ENCODE peak calls at places on chromosomes 16 and 17, in six cellular contexts. One of them, this sample, is unnamed.
A peak's percentile ranks its signal among the peaks of the same experiment; 100 is the strongest.

GRCh38 chr17:77248216-77249054 is 107.7 kb downstream of the SEC14L1 start:
- DNase-seq in H9: no peak
- DNase-seq in endothelial cell of umbilical vein: no peak
- DNase-seq in K562: no peak
- DNase-seq in HepG2: no peak
- DNase-seq in hepatocyte: no peak
- DNase-seq in this sample: no peak

GRCh38 chr16:17232487-17232886 is 238.3 kb downstream of the XYLT1 start:
- DNase-seq in hepatocyte: no peak
- DNase-seq in K562: no peak
- DNase-seq in H9: no peak
- DNase-seq in HepG2: no peak
- DNase-seq in endothelial cell of umbilical vein: no peak
- DNase-seq in this sample: no peak

GRCh38 chr16:50430076-50430475 is 61.3 kb upstream of the BRD7 start:
- DNase-seq in hepatocyte: no peak
- DNase-seq in H9: no peak
- DNase-seq in K562: no peak
- DNase-seq in endothelial cell of umbilical vein: no peak
- DNase-seq in HepG2: no peak
- DNase-seq in this sample: no peak

GRCh38 chr16:20743591-20743990 is 2.0 kb upstream of the THUMPD1 start:
- DNase-seq in endothelial cell of umbilical vein: no peak
- DNase-seq in K562: no peak
- DNase-seq in HepG2: no peak
- DNase-seq in H9: no peak
- DNase-seq in hepatocyte: no peak
- DNase-seq in this sample: no peak

GRCh38 chr16:83574388-83574787 is 233.4 kb upstream of the HSBP1 start:
- DNase-seq in HepG2: no peak
- DNase-seq in hepatocyte: no peak
- DNase-seq in endothelial cell of umbilical vein: no peak
- DNase-seq in H9: peak; percentile 79
- DNase-seq in K562: no peak
- DNase-seq in this sample: peak; percentile 40

GRCh38 chr17:76866203-76866602 is 2.0 kb upstream of the MGAT5B start:
- DNase-seq in H9: no peak
- DNase-seq in endothelial cell of umbilical vein: no peak
- DNase-seq in hepatocyte: no peak
- DNase-seq in HepG2: no peak
- DNase-seq in K562: no peak
- DNase-seq in this sample: no peak

GRCh38 chr16:83136924-83137323 is 510.2 kb downstream of the CDH13 start:
- DNase-seq in K562: no peak
- DNase-seq in hepatocyte: no peak
- DNase-seq in H9: no peak
- DNase-seq in HepG2: no peak
- DNase-seq in endothelial cell of umbilical vein: no peak
- DNase-seq in this sample: no peak

GRCh38 chr17:9050801-9051401 is 29.6 kb downstream of the NTN1 start:
- DNase-seq in hepatocyte: peak; percentile 64
- DNase-seq in H9: peak; percentile 88
- DNase-seq in HepG2: no peak
- DNase-seq in endothelial cell of umbilical vein: no peak
- DNase-seq in K562: no peak
- DNase-seq in this sample: no peak

GRCh38 chr16:11697319-11697718 is 29.1 kb downstream of the SNN start:
- DNase-seq in K562: no peak
- DNase-seq in hepatocyte: no peak
- DNase-seq in endothelial cell of umbilical vein: no peak
- DNase-seq in HepG2: no peak
- DNase-seq in H9: no peak
- DNase-seq in this sample: no peak

GRCh38 chr16:77276686-77277085 is 77.5 kb downstream of the SYCE1L start:
- DNase-seq in K562: no peak
- DNase-seq in hepatocyte: no peak
- DNase-seq in HepG2: no peak
- DNase-seq in H9: no peak
- DNase-seq in endothelial cell of umbilical vein: peak; percentile 37
- DNase-seq in this sample: no peak

GRCh38 chr17:72467841-72468653 is 347.2 kb downstream of the SOX9 start:
- DNase-seq in endothelial cell of umbilical vein: no peak
- DNase-seq in HepG2: no peak
- DNase-seq in hepatocyte: peak; percentile 77
- DNase-seq in H9: peak; percentile 56
- DNase-seq in K562: no peak
- DNase-seq in this sample: peak; percentile 56

GRCh38 chr17:73560661-73561060 is 83.6 kb downstream of the SDK2 start:
- DNase-seq in endothelial cell of umbilical vein: no peak
- DNase-seq in K562: no peak
- DNase-seq in hepatocyte: no peak
- DNase-seq in HepG2: peak; percentile 16
- DNase-seq in H9: peak; percentile 86
- DNase-seq in this sample: no peak

GRCh38 chr17:43552229-43552837 is 6.2 kb upstream of the ETV4 start:
- DNase-seq in endothelial cell of umbilical vein: no peak
- DNase-seq in H9: no peak
- DNase-seq in hepatocyte: no peak
- DNase-seq in K562: no peak
- DNase-seq in HepG2: peak; percentile 89
- DNase-seq in this sample: no peak

GRCh38 chr16:24962747-24963146 is 52.4 kb downstream of the ARHGAP17 start:
- DNase-seq in H9: no peak
- DNase-seq in endothelial cell of umbilical vein: no peak
- DNase-seq in hepatocyte: no peak
- DNase-seq in K562: no peak
- DNase-seq in HepG2: no peak
- DNase-seq in this sample: no peak
- H3K79me2 ChIP-seq in H9: no peaks in the 10 kb centered on the region
- H3K79me2 ChIP-seq in endothelial cell of umbilical vein: peaks cover 1% of the 10 kb centered on the region
- H3K79me2 ChIP-seq in hepatocyte: no peaks in the 10 kb centered on the region
- H3K79me2 ChIP-seq in K562: no peaks in the 10 kb centered on the region
- H3K79me2 ChIP-seq in HepG2: no peaks in the 10 kb centered on the region
- H3K79me2 ChIP-seq in this sample: no peaks in the 10 kb centered on the region

GRCh38 chr16:86387461-86388440 is 122.6 kb upstream of the FOXF1 start:
- DNase-seq in hepatocyte: no peak
- DNase-seq in K562: peak; percentile 26
- DNase-seq in endothelial cell of umbilical vein: peak; percentile 89
- DNase-seq in H9: no peak
- DNase-seq in HepG2: no peak
- DNase-seq in this sample: peak; percentile 98
- H2AFZ ChIP-seq in hepatocyte: no peak overlapping the region
- H2AFZ ChIP-seq in K562: no peak overlapping the region
- H2AFZ ChIP-seq in endothelial cell of umbilical vein: peak overlapping the region; percentile 5
- H2AFZ ChIP-seq in H9: no peak overlapping the region
- H2AFZ ChIP-seq in HepG2: no peak overlapping the region
- H2AFZ ChIP-seq in this sample: no peak overlapping the region

GRCh38 chr17:21252289-21252874 is 828 bp downstream of the NATD1 start:
- DNase-seq in H9: no peak
- DNase-seq in K562: no peak
- DNase-seq in hepatocyte: no peak
- DNase-seq in HepG2: no peak
- DNase-seq in endothelial cell of umbilical vein: no peak
- DNase-seq in this sample: no peak

GRCh38 chr17:21251611-21252010 is 1.6 kb downstream of the NATD1 start:
- DNase-seq in hepatocyte: no peak
- DNase-seq in HepG2: no peak
- DNase-seq in endothelial cell of umbilical vein: no peak
- DNase-seq in K562: no peak
- DNase-seq in H9: no peak
- DNase-seq in this sample: no peak

GRCh38 chr17:21250719-21251305 is 2.4 kb downstream of the NATD1 start:
- DNase-seq in K562: no peak
- DNase-seq in H9: no peak
- DNase-seq in HepG2: no peak
- DNase-seq in hepatocyte: no peak
- DNase-seq in endothelial cell of umbilical vein: no peak
- DNase-seq in this sample: no peak

GRCh38 chr17:21252875-21253645 is at the start of gene NATD1:
- DNase-seq in K562: peak; percentile 79
- DNase-seq in hepatocyte: peak; percentile 92
- DNase-seq in endothelial cell of umbilical vein: peak; percentile 80
- DNase-seq in HepG2: peak; percentile 68
- DNase-seq in H9: peak; percentile 93
- DNase-seq in this sample: peak; percentile 80

DNA sequence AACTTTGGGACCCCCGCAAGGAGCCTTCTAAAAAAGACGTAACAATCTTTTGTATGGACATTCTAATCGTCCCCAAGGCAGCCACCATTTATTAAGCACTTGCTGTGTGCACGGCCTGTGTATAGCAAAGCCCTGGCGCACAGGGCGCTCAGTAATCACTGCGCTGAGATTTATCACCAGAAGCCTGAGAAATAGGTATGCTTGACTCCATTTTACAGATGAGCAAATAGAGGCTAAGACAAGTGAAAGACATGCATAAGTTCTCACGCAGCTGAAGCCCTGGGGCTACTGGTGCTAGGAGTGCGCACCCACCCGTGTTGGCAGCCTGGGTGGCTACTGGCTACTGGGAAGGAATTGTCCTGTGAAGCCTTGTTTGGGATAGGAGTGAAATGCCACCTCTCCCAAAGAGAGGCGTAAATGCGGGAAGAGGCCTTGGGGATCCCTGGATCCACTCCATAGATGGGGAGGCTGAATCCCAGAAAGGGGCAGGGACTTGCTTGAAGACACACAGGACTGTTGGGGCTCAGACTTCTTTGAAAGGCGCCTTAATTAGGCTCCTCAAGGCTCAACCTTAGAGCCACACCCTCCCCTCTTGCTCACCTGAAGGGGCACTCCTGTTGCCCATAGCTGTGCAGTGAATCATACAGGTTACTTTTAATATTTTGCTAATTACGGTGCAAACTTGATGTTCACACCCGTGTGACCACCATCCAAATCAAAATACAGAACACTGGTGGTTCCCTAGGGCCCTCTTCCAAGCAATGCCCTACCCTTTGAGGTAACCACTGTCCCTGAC is 634 bp upstream of the NATD1 start:
- DNase-seq in K562: no peak
- DNase-seq in H9: no peak
- DNase-seq in HepG2: no peak
- DNase-seq in hepatocyte: no peak
- DNase-seq in endothelial cell of umbilical vein: no peak
- DNase-seq in this sample: no peak
- TF ChIP-seq CTCF in K562: no peak
- TF ChIP-seq CTCF in H9: no peak
- TF ChIP-seq CTCF in HepG2: no peak
- TF ChIP-seq CTCF in hepatocyte: no peak
- TF ChIP-seq CTCF in endothelial cell of umbilical vein: no peak
- TF ChIP-seq CTCF in this sample: no peak

GRCh38 chr16:4290236-4290830 is 17.5 kb upstream of the TFAP4 start:
- DNase-seq in hepatocyte: peak; percentile 61
- DNase-seq in K562: no peak
- DNase-seq in HepG2: peak; percentile 88
- DNase-seq in H9: no peak
- DNase-seq in endothelial cell of umbilical vein: no peak
- DNase-seq in this sample: peak; percentile 70
- H3K79me2 ChIP-seq in hepatocyte: no peaks in the 10 kb centered on the region
- H3K79me2 ChIP-seq in K562: no peaks in the 10 kb centered on the region
- H3K79me2 ChIP-seq in HepG2: no peaks in the 10 kb centered on the region
- H3K79me2 ChIP-seq in H9: no peaks in the 10 kb centered on the region
- H3K79me2 ChIP-seq in endothelial cell of umbilical vein: no peaks in the 10 kb centered on the region
- H3K79me2 ChIP-seq in this sample: no peaks in the 10 kb centered on the region

GRCh38 chr16:86651823-86652222 is 73.5 kb downstream of the FOXL1 start:
- DNase-seq in K562: no peak
- DNase-seq in H9: no peak
- DNase-seq in endothelial cell of umbilical vein: no peak
- DNase-seq in HepG2: no peak
- DNase-seq in hepatocyte: no peak
- DNase-seq in this sample: no peak
- H2AFZ ChIP-seq in K562: no peak overlapping the region
- H2AFZ ChIP-seq in H9: no peak overlapping the region
- H2AFZ ChIP-seq in endothelial cell of umbilical vein: no peak overlapping the region
- H2AFZ ChIP-seq in HepG2: no peak overlapping the region
- H2AFZ ChIP-seq in hepatocyte: no peak overlapping the region
- H2AFZ ChIP-seq in this sample: no peak overlapping the region

DNA sequence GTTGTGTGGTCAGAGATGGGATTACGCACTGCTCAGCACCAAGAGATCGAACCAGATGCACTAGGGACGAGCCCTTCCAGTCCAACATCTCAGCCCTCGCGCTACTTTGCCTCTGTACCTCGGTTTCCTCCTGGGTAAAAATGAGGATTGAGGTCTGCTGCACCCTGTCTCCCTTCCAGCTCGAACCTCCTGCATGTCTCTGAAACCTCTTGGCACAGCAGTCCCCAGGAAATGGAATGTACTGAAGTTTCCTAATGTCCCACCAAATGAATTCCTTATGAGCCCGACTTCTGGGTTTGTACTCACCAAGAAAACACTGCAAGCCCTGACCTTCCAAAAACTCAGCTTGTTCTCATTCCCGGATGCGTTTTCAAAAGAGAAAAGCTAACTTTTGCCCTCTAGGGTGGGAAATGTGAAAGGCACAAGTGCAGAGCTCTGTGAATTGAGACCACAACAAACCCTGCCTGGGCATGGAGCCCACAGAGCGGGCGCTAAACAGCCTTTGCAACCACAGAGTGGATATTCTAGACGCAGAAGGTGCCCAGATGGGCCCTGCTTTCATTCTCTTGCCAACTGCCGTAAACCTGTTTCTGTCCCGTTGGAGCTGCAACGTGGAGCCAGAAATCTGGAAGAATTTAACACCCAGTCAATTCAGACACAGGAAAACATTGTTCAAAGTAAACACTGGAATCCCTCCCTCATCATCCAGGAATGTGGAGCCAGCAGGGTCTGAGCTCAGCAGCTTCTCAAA is 10.3 kb downstream of the CDRT4 start:
- DNase-seq in K562: no peak
- DNase-seq in hepatocyte: peak; percentile 82
- DNase-seq in endothelial cell of umbilical vein: peak; percentile 62
- DNase-seq in H9: no peak
- DNase-seq in HepG2: peak; percentile 61
- DNase-seq in this sample: peak; percentile 91
- TF ChIP-seq CTCF in K562: no peak
- TF ChIP-seq CTCF in hepatocyte: peak; percentile 50
- TF ChIP-seq CTCF in endothelial cell of umbilical vein: no peak
- TF ChIP-seq CTCF in H9: peak; percentile 9
- TF ChIP-seq CTCF in HepG2: no peak
- TF ChIP-seq CTCF in this sample: peak; percentile 71

This sample was measured in fibroblast of lung.